ENCODE peak calls at places on chromosome 1, in ten cellular contexts. J is heart right ventricle; E is tibial nerve; T is uterus; U is effector memory CD4-positive, alpha-beta T cell; O is mammary epithelial cell; K is SJSA1; S is transverse colon; B is right cardiac atrium; R is mesendoderm. L is an unnamed sample.

GRCh38 chr1:34113887-34114286 is 51.1 kb downstream of the CSMD2 start:
- DNase-seq in E (no peak), B (no peak), O (peak; percentile 1), R (peak; percentile 89), T (no peak), J (no peak), K (no peak), U (no peak), S (no peak), L (no peak)

GRCh38 chr1:198465201-198466144 is 75.0 kb downstream of the ATP6V1G3 start:
- DNase-seq in R (peak; percentile 56), B (no peak), J (no peak), E (no peak), S (no peak), K (no peak), O (peak; percentile 66), T (no peak), U (no peak), L (peak; percentile 41)

GRCh38 chr1:234607091-234608025 is 2.6 kb downstream of the IRF2BP2 start:
- DNase-seq in R (peak; percentile 75), S (peak; percentile 44), O (peak; percentile 43), T (no peak), E (no peak), U (peak; percentile 10), J (peak; percentile 41), B (peak; percentile 35), K (peak; percentile 69), L (no peak)

GRCh38 chr1:199616947-199617346 is 410.6 kb upstream of the NR5A2 start:
- DNase-seq in R (no peak), O (no peak), T (no peak), E (no peak), B (no peak), J (no peak), K (no peak), S (no peak), U (no peak), L (no peak)

GRCh38 chr1:153990468-153991150 is at the start of gene RPS27:
- DNase-seq in O (peak; percentile 95), B (peak; percentile 90), J (peak; percentile 74), K (peak; percentile 95), S (peak; percentile 92), R (peak; percentile 99), E (peak; percentile 79), T (peak; percentile 96), U (peak; percentile 81), L (peak; percentile 96)

GRCh38 chr1:229894535-229894934 is 172.5 kb upstream of the GALNT2 start:
- DNase-seq in K (no peak), E (no peak), J (no peak), B (no peak), T (no peak), U (no peak), S (no peak), O (peak; percentile 49), R (no peak), L (no peak)

GRCh38 chr1:30063621-30064280 is 659.6 kb downstream of the MATN1 start:
- DNase-seq in R (no peak), U (no peak), S (no peak), O (no peak), B (no peak), K (no peak), J (no peak), T (no peak), E (no peak), L (no peak)

GRCh38 chr1:158972841-158973240 is 36.9 kb upstream of the IFI16 start:
- DNase-seq in J (no peak), U (no peak), K (no peak), R (peak; percentile 26), T (no peak), E (no peak), S (no peak), B (no peak), O (peak; percentile 21), L (no peak)

GRCh38 chr1:237690656-237691055 is 200.1 kb downstream of the ZP4 start:
- DNase-seq in J (no peak), K (no peak), T (no peak), B (no peak), E (no peak), R (no peak), U (no peak), S (no peak), O (no peak), L (no peak)

GRCh38 chr1:245234217-245235120 is 79.7 kb downstream of the KIF26B start:
- DNase-seq in J (no peak), B (no peak), T (no peak), O (no peak), U (no peak), K (no peak), S (no peak), R (peak; percentile 53), E (no peak), L (no peak)

GRCh38 chr1:109478806-109479205 is 4.9 kb upstream of the ATXN7L2 start:
- DNase-seq in T (no peak), R (peak; percentile 44), S (peak; percentile 35), J (no peak), O (peak; percentile 40), K (no peak), E (no peak), U (no peak), B (no peak), L (no peak)

GRCh38 chr1:50271968-50272578 is 151.2 kb downstream of the DMRTA2 start:
- DNase-seq in U (no peak), R (peak; percentile 68), B (peak; percentile 34), T (no peak), O (peak; percentile 12), E (no peak), K (peak; percentile 53), S (peak; percentile 40), J (peak; percentile 33), L (no peak)

GRCh38 chr1:21732664-21733063 is 50.3 kb downstream of the USP48 start:
- DNase-seq in K (no peak), J (no peak), B (no peak), U (no peak), T (no peak), O (no peak), E (no peak), R (no peak), S (no peak), L (no peak)

GRCh38 chr1:223845810-223846667 is at the start of gene TP53BP2:
- DNase-seq in B (peak; percentile 92), K (peak; percentile 91), U (peak; percentile 76), S (peak; percentile 92), T (peak; percentile 84), E (peak; percentile 75), O (peak; percentile 86), R (peak; percentile 94), J (peak; percentile 91), L (peak; percentile 62)

GRCh38 chr1:21341022-21341421 is 50.8 kb upstream of the ECE1 start:
- DNase-seq in U (no peak), K (no peak), J (no peak), O (no peak), B (no peak), S (peak; percentile 9), R (no peak), T (no peak), E (no peak), L (no peak)

GRCh38 chr1:41394405-41394804 is 33.2 kb downstream of the FOXO6 start:
- DNase-seq in T (no peak), O (no peak), U (no peak), K (no peak), B (no peak), E (no peak), S (no peak), R (peak; percentile 30), J (no peak), L (no peak)

GRCh38 chr1:170755791-170756190 is 91.9 kb downstream of the PRRX1 start:
- DNase-seq in U (no peak), T (no peak), S (no peak), B (no peak), E (no peak), R (no peak), J (no peak), K (no peak), O (no peak), L (no peak)

GRCh38 chr1:16162163-16162822 is 6.4 kb upstream of the EPHA2 start:
- DNase-seq in K (no peak), S (peak; percentile 73), O (no peak), T (no peak), E (no peak), U (peak; percentile 60), J (no peak), R (peak; percentile 83), B (no peak), L (no peak)

GRCh38 chr1:155295183-155295941 is 5.9 kb downstream of the PKLR start:
- DNase-seq in K (no peak), B (no peak), O (no peak), J (no peak), T (no peak), S (no peak), E (no peak), U (no peak), R (peak; percentile 26), L (no peak)
- H3K4me3 ChIP-seq in K (no peak overlapping the region), B (no peak overlapping the region), O (no peak overlapping the region), J (no peak overlapping the region), T (no peak overlapping the region), S (peak overlapping the region; percentile 11), E (no peak overlapping the region), U (no peak overlapping the region), R (peak overlapping the region; percentile 56), L (no peak overlapping the region)

GRCh38 chr1:201183209-201183608 is 7.4 kb upstream of the IGFN1 start:
- DNase-seq in U (no peak), R (no peak), O (peak; percentile 80), J (no peak), K (no peak), T (no peak), E (no peak), B (no peak), S (no peak), L (no peak)
- H3K27ac ChIP-seq in U (no peak overlapping the region), R (no peak overlapping the region), O (no peak overlapping the region), J (no peak overlapping the region), K (peak overlapping the region; percentile 89), T (no peak overlapping the region), E (no peak overlapping the region), B (no peak overlapping the region), S (no peak overlapping the region), L (no peak overlapping the region)

GRCh38 chr1:156601122-156601830 is at the start of gene GPATCH4:
- DNase-seq in T (peak; percentile 86), B (peak; percentile 86), K (peak; percentile 87), R (peak; percentile 97), U (peak; percentile 66), S (peak; percentile 79), O (peak; percentile 81), E (peak; percentile 50), J (peak; percentile 59), L (peak; percentile 78)
- H3K4me3 ChIP-seq in T (peak within 1 kb of the TSS; percentile 54), B (peak within 1 kb of the TSS; percentile 94), K (peak within 1 kb of the TSS; percentile 66), R (peak within 1 kb of the TSS; percentile 85), U (peak within 1 kb of the TSS; percentile 79), S (peak within 1 kb of the TSS; percentile 88), O (peak within 1 kb of the TSS; percentile 77), E (peak within 1 kb of the TSS; percentile 55), J (peak within 1 kb of the TSS; percentile 64), L (peak within 1 kb of the TSS; percentile 93)

DNA sequence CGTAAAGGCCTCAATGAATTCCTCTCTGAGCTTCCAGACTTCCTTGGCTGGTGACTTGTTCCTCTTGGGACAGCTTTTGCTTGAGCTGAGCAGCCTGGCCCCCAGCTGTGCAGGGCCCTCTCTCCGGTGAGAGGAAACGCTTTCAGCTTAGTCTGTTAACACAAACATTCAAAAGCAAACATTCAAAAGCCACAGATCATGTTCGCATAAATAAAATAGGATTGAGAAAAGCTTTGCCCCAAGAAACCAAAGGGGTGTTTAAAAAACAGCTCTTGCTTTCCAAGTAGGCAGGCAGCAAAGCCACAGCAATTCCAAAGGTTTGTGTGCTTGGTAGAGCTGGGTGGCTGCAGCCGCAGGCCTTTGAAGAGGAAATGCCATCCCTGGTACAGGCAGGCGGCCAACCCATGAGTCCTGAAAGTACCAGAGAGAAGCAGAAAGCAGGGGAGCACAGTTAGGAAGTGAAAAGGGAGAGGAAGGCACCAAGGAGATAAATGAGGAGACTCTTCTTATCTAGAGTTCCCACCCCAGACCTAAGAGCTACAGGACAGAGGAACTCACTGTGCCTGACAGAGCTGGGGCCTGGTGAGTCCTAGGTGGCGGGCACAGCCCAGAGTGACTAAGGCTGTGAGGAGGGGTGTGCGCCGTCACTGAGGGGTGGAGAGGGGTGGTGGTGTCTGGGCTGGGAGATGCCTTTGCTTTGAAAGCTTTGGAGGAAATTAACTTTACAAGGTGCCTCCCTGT is 48.4 kb downstream of the CCN1 start:
- DNase-seq in R (peak; percentile 67), K (peak; percentile 94), S (peak; percentile 40), B (peak; percentile 25), T (no peak), U (no peak), J (peak; percentile 38), O (peak; percentile 49), E (no peak), L (peak; percentile 92)
- H3K27ac ChIP-seq in R (peak overlapping the region; percentile 49), K (peak overlapping the region; percentile 80), S (peak overlapping the region; percentile 65), B (peak overlapping the region; percentile 25), T (no peak overlapping the region), U (no peak overlapping the region), J (peak overlapping the region; percentile 29), O (no peak overlapping the region), E (no peak overlapping the region), L (peak overlapping the region; percentile 94)

L was measured in AG04450.